ENCODE peak calls at places on chromosomes 5 and 9, in six cellular contexts. K, L, F, P, V and D are unnamed samples.

GRCh38 chr9:89528131-89528530 is 30.2 kb upstream of the SEMA4D start:
- DNase-seq in L (no peak), F (no peak), P (no peak), K (no peak), V (no peak), D (no peak)

GRCh38 chr9:133366435-133366834 is 9.4 kb downstream of the SURF4 start:
- DNase-seq in F (no peak), V (no peak), K (no peak), L (no peak), P (no peak), D (no peak)

GRCh38 chr9:91558879-91559278 is 135.2 kb upstream of the NFIL3 start:
- DNase-seq in L (no peak), V (no peak), K (no peak), F (no peak), P (no peak), D (no peak)

GRCh38 chr9:127975376-127976315 is 5.1 kb downstream of the EEIG1 start:
- DNase-seq in P (no peak), K (no peak), F (no peak), V (no peak), L (no peak), D (no peak)

GRCh38 chr5:113713051-113713450 is 199.6 kb downstream of the YTHDC2 start:
- DNase-seq in F (no peak), K (no peak), L (no peak), V (no peak), P (no peak), D (no peak)

GRCh38 chr5:176436641-176437040 is 11.5 kb upstream of the FAF2 start:
- DNase-seq in K (no peak), V (peak), F (no peak), L (no peak), P (no peak), D (no peak)

GRCh38 chr5:173140769-173141168 is 3.6 kb upstream of the BNIP1 start:
- DNase-seq in K (no peak), F (no peak), V (no peak), P (no peak), L (no peak), D (no peak)

GRCh38 chr9:127341152-127341551 is 55.8 kb upstream of the SLC2A8 start:
- DNase-seq in K (no peak), P (no peak), L (no peak), F (no peak), V (no peak), D (no peak)

GRCh38 chr5:115450741-115451140 is 93.8 kb downstream of the FEM1C start:
- DNase-seq in L (no peak), F (no peak), K (no peak), P (no peak), V (no peak), D (no peak)

GRCh38 chr5:6766558-6767191 is 53.4 kb downstream of the TENT4A start:
- DNase-seq in P (peak), V (peak), L (peak), F (peak), K (peak), D (no peak)